ENCODE peak calls at places on chromosomes 11 and 22, in seven cellular contexts. S is activated CD4-positive, alpha-beta T cell treated with anti-CD3 and anti-CD28 coated beads, Interleukin-2, amount 50 U/mL, for 48 hours; Y is tibial nerve; X is neuronal stem cell; P is epithelial cell of proximal tubule; T is H54; D is RCC 7860. E is an unnamed sample.

GRCh38 chr11:76669901-76670474 is 559 bp downstream of the LRRC32 start:
- DNase-seq in S (no peak), Y (peak; percentile 13), X (no peak), P (peak; percentile 35), T (no peak), D (no peak), E (peak; percentile 65)

GRCh38 chr11:70662691-70663098 is 264.4 kb downstream of the CTTN start:
- DNase-seq in S (no peak), Y (no peak), X (no peak), P (no peak), T (no peak), D (no peak), E (peak; percentile 36)

GRCh38 chr11:2662024-2662312 is 37.8 kb downstream of the KCNQ1OT1 start:
- DNase-seq in S (no peak), Y (no peak), X (no peak), P (no peak), T (no peak), D (no peak), E (no peak)

GRCh38 chr11:107840120-107840479 is 18.5 kb downstream of the SLC35F2 start:
- DNase-seq in S (no peak), Y (no peak), X (no peak), P (peak; percentile 46), T (no peak), D (no peak), E (no peak)

GRCh38 chr11:88012456-88012855 is 162.8 kb downstream of the RAB38 start:
- DNase-seq in S (no peak), Y (no peak), X (no peak), P (no peak), T (no peak), D (no peak), E (no peak)

GRCh38 chr11:65301491-65302329 is 13.0 kb upstream of the CDC42EP2 start:
- DNase-seq in S (no peak), Y (no peak), X (no peak), P (no peak), T (no peak), D (no peak), E (peak; percentile 73)

GRCh38 chr11:35794850-35795249 is 132.3 kb downstream of the TRIM44 start:
- DNase-seq in S (no peak), Y (no peak), X (no peak), P (no peak), T (peak; percentile 48), D (peak; percentile 11), E (no peak)

GRCh38 chr22:38108561-38109319 is 1.7 kb downstream of the BAIAP2L2 start:
- DNase-seq in S (no peak), Y (no peak), X (no peak), P (no peak), T (no peak), D (no peak), E (no peak)

GRCh38 chr11:1234771-1235614 is 12.1 kb downstream of the MUC5B start:
- DNase-seq in S (no peak), Y (no peak), X (no peak), P (no peak), T (no peak), D (no peak), E (peak; percentile 1)

GRCh38 chr22:48244388-48245118 is 1482.1 kb downstream of the TBC1D22A start:
- DNase-seq in S (no peak), Y (no peak), X (no peak), P (no peak), T (no peak), D (no peak), E (no peak)

GRCh38 chr11:8296203-8296602 is 32.5 kb upstream of the LMO1 start:
- DNase-seq in S (no peak), Y (no peak), X (no peak), P (no peak), T (no peak), D (no peak), E (no peak)

GRCh38 chr22:29344137-29344536 is 28.6 kb upstream of the RASL10A start:
- DNase-seq in S (no peak), Y (no peak), X (no peak), P (peak; percentile 76), T (peak; percentile 74), D (peak; percentile 95), E (no peak)

GRCh38 chr11:109867784-109868183 is 225.4 kb upstream of the ZC3H12C start:
- DNase-seq in S (no peak), Y (no peak), X (no peak), P (no peak), T (no peak), D (no peak), E (no peak)

GRCh38 chr11:68340003-68340767 is 27.8 kb downstream of the LRP5 start:
- DNase-seq in S (no peak), Y (no peak), X (no peak), P (no peak), T (no peak), D (no peak), E (no peak)

GRCh38 chr11:78975081-78975480 is 400.4 kb upstream of the NARS2 start:
- DNase-seq in S (no peak), Y (no peak), X (no peak), P (no peak), T (no peak), D (no peak), E (no peak)

GRCh38 chr22:30305906-30306628 is 16.8 kb upstream of the CASTOR1 start:
- DNase-seq in S (no peak), Y (no peak), X (no peak), P (no peak), T (no peak), D (no peak), E (no peak)

GRCh38 chr11:16936643-16937042 is 77.6 kb downstream of the PLEKHA7 start:
- DNase-seq in S (no peak), Y (no peak), X (no peak), P (no peak), T (no peak), D (no peak), E (no peak)

GRCh38 chr11:35214792-35215193 is 75.8 kb downstream of the CD44 start:
- DNase-seq in S (peak; percentile 58), Y (no peak), X (no peak), P (peak; percentile 96), T (peak; percentile 22), D (peak; percentile 96), E (no peak)

GRCh38 chr11:111427471-111427912 is 48.4 kb upstream of the POU2AF1 start:
- DNase-seq in S (no peak), Y (no peak), X (no peak), P (no peak), T (no peak), D (no peak), E (no peak)

GRCh38 chr22:44543781-44544181 is 45.7 kb upstream of the RTL6 start:
- DNase-seq in S (no peak), Y (no peak), X (no peak), P (no peak), T (no peak), D (no peak), E (peak; percentile 31)

GRCh38 chr22:50507421-50507990 is at the start of gene LMF2:
- DNase-seq in S (peak; percentile 94), Y (peak; percentile 83), X (no peak), P (no peak), T (peak; percentile 66), D (no peak), E (peak; percentile 96)

GRCh38 chr11:128738942-128739341 is 45.1 kb downstream of the FLI1 start:
- DNase-seq in S (no peak), Y (no peak), X (no peak), P (no peak), T (no peak), D (no peak), E (no peak)

GRCh38 chr11:10114593-10115404 is 179.2 kb downstream of the SBF2 start:
- DNase-seq in S (no peak), Y (no peak), X (no peak), P (no peak), T (no peak), D (no peak), E (no peak)

GRCh38 chr22:44887941-44888366 is 121.9 kb downstream of the PHF21B start:
- DNase-seq in S (no peak), Y (no peak), X (no peak), P (no peak), T (no peak), D (no peak), E (no peak)

GRCh38 chr11:119501777-119502405 is 78.9 kb upstream of the THY1 start:
- DNase-seq in S (no peak), Y (no peak), X (no peak), P (no peak), T (no peak), D (no peak), E (no peak)

GRCh38 chr11:117930668-117931330 is 1.6 kb upstream of the TMPRSS13 start:
- DNase-seq in S (peak; percentile 35), Y (no peak), X (no peak), P (no peak), T (no peak), D (no peak), E (no peak)

GRCh38 chr11:128205796-128206195 is 381.6 kb downstream of the ETS1 start:
- DNase-seq in S (no peak), Y (no peak), X (no peak), P (no peak), T (no peak), D (no peak), E (no peak)

E was measured in nephron progenitor cell.